ENCODE peak calls at places on chromosome 11, in nine cellular contexts. C, V, N, X, A, U, L, H and I are unnamed samples.

GRCh38 chr11:57781529-57781943 is 19.9 kb downstream of the CTNND1 start:
- DNase-seq in C (no peak), V (no peak), N (peak), X (no peak), A (no peak), U (no peak), L (no peak), H (no peak), I (peak)

GRCh38 chr11:65150513-65151271 is 16.4 kb upstream of the SYVN1 start:
- DNase-seq in C (peak), V (peak), N (peak), X (no peak), A (peak), U (peak), L (peak), H (peak), I (peak)

GRCh38 chr11:113876074-113876797 is 864 bp upstream of the USP28 start:
- DNase-seq in C (no peak), V (no peak), N (peak), X (no peak), A (no peak), U (no peak), L (no peak), H (no peak), I (no peak)

GRCh38 chr11:103047837-103048236 is 44.1 kb downstream of the DCUN1D5 start:
- DNase-seq in C (peak), V (no peak), N (no peak), X (no peak), A (no peak), U (no peak), L (no peak), H (no peak), I (no peak)

GRCh38 chr11:18727499-18728236 is 1.7 kb upstream of the IGSF22 start:
- DNase-seq in C (peak), V (peak), N (peak), X (no peak), A (no peak), U (peak), L (peak), H (peak), I (peak)

GRCh38 chr11:110921742-110922200 is 209.5 kb upstream of the ARHGAP20 start:
- DNase-seq in C (peak), V (no peak), N (no peak), X (no peak), A (peak), U (no peak), L (no peak), H (no peak), I (peak)

GRCh38 chr11:129279326-129280026 is 87.4 kb upstream of the ARHGAP32 start:
- DNase-seq in C (peak), V (peak), N (peak), X (no peak), A (peak), U (peak), L (peak), H (peak), I (peak)

GRCh38 chr11:77174559-77174958 is 46.5 kb downstream of the MYO7A start:
- DNase-seq in C (no peak), V (no peak), N (peak), X (no peak), A (no peak), U (no peak), L (no peak), H (no peak), I (no peak)

GRCh38 chr11:67301313-67301921 is 1.9 kb upstream of the SSH3 start:
- DNase-seq in C (no peak), V (no peak), N (no peak), X (no peak), A (no peak), U (no peak), L (no peak), H (no peak), I (no peak)

GRCh38 chr11:118921929-118922744 is 3.6 kb downstream of the BCL9L start:
- DNase-seq in C (peak), V (no peak), N (peak), X (no peak), A (no peak), U (no peak), L (peak), H (no peak), I (peak)

GRCh38 chr11:108534274-108534882 is 36.2 kb upstream of the POGLUT3 start:
- DNase-seq in C (no peak), V (no peak), N (no peak), X (no peak), A (no peak), U (no peak), L (no peak), H (no peak), I (no peak)

GRCh38 chr11:67270256-67271211 is 4.3 kb downstream of the GRK2 start:
- DNase-seq in C (peak), V (no peak), N (no peak), X (no peak), A (no peak), U (no peak), L (no peak), H (peak), I (peak)

GRCh38 chr11:11213117-11213516 is 139.9 kb downstream of the CSNK2A3 start:
- DNase-seq in C (no peak), V (no peak), N (no peak), X (no peak), A (no peak), U (no peak), L (no peak), H (no peak), I (peak)

GRCh38 chr11:17502630-17503029 is 26.0 kb upstream of the ABCC8 start:
- DNase-seq in C (no peak), V (no peak), N (no peak), X (no peak), A (no peak), U (no peak), L (no peak), H (no peak), I (no peak)

GRCh38 chr11:88384678-88385015 is 47.1 kb upstream of the CTSC start:
- DNase-seq in C (peak), V (no peak), N (no peak), X (no peak), A (no peak), U (no peak), L (no peak), H (no peak), I (no peak)

GRCh38 chr11:122406466-122406865 is 249.1 kb upstream of the UBASH3B start:
- DNase-seq in C (no peak), V (no peak), N (no peak), X (no peak), A (no peak), U (no peak), L (no peak), H (no peak), I (no peak)

GRCh38 chr11:60378359-60378758 is at the start of gene MS4A7:
- DNase-seq in C (no peak), V (no peak), N (no peak), X (no peak), A (no peak), U (no peak), L (no peak), H (peak), I (no peak)

GRCh38 chr11:60840711-60841430 is 1.0 kb upstream of the CCDC86 start:
- DNase-seq in C (peak), V (no peak), N (no peak), X (no peak), A (peak), U (peak), L (peak), H (no peak), I (no peak)

GRCh38 chr11:117839234-117839882 is 14.8 kb upstream of the FXYD2 start:
- DNase-seq in C (no peak), V (no peak), N (no peak), X (no peak), A (no peak), U (no peak), L (no peak), H (no peak), I (peak)

GRCh38 chr11:109914809-109915653 is 178.2 kb upstream of the ZC3H12C start:
- DNase-seq in C (peak), V (no peak), N (peak), X (no peak), A (peak), U (no peak), L (no peak), H (no peak), I (no peak)

GRCh38 chr11:27701262-27702105 is 1.2 kb upstream of the BDNF start:
- DNase-seq in C (peak), V (peak), N (no peak), X (no peak), A (no peak), U (no peak), L (no peak), H (peak), I (no peak)

GRCh38 chr11:12393691-12394090 is 16.3 kb downstream of the PARVA start:
- DNase-seq in C (no peak), V (no peak), N (no peak), X (no peak), A (no peak), U (no peak), L (no peak), H (no peak), I (no peak)

GRCh38 chr11:113213549-113213948 is 100.8 kb upstream of the TTC12 start:
- DNase-seq in C (no peak), V (no peak), N (no peak), X (no peak), A (no peak), U (no peak), L (no peak), H (no peak), I (no peak)

GRCh38 chr11:123544631-123545375 is 109.6 kb downstream of the SCN3B start:
- DNase-seq in C (no peak), V (no peak), N (no peak), X (no peak), A (no peak), U (no peak), L (no peak), H (no peak), I (no peak)

GRCh38 chr11:97732011-97732632 is 1288.6 kb upstream of the CNTN5 start:
- DNase-seq in C (no peak), V (no peak), N (no peak), X (no peak), A (no peak), U (no peak), L (no peak), H (no peak), I (no peak)

GRCh38 chr11:124543145-124543544 is 309 bp downstream of the OR8B12 start:
- DNase-seq in C (no peak), V (no peak), N (no peak), X (no peak), A (no peak), U (no peak), L (no peak), H (no peak), I (no peak)

GRCh38 chr11:28619870-28620540 is 511.8 kb downstream of the METTL15 start:
- DNase-seq in C (peak), V (no peak), N (no peak), X (no peak), A (no peak), U (no peak), L (no peak), H (no peak), I (no peak)